ENCODE peak calls at places on chromosomes 13 and 19, in eight cellular contexts. L, U, K, R, N, Y, M and H are unnamed samples.

GRCh38 chr19:41366089-41366488 is 2.1 kb upstream of the B9D2 start:
- DNase-seq in L (no peak), U (no peak), K (no peak), R (no peak), N (no peak), Y (no peak), M (no peak), H (no peak)

GRCh38 chr19:6374711-6375410 is 872 bp downstream of the PSPN start:
- DNase-seq in L (no peak), U (no peak), K (no peak), R (no peak), N (no peak), Y (no peak), M (no peak), H (no peak)

GRCh38 chr13:54750521-54750920 is 1721.9 kb downstream of the OLFM4 start:
- DNase-seq in L (no peak), U (no peak), K (no peak), R (no peak), N (no peak), Y (no peak), M (no peak), H (no peak)

GRCh38 chr13:107119989-107120881 is 552.3 kb upstream of the ARGLU1 start:
- DNase-seq in L (no peak), U (no peak), K (no peak), R (no peak), N (no peak), Y (no peak), M (no peak), H (no peak)

GRCh38 chr19:50794778-50795664 is 4.8 kb downstream of the ACP4 start:
- DNase-seq in L (no peak), U (no peak), K (no peak), R (no peak), N (no peak), Y (no peak), M (no peak), H (no peak)

GRCh38 chr19:8489591-8490394 is 12.6 kb downstream of the PRAM1 start:
- DNase-seq in L (no peak), U (no peak), K (no peak), R (no peak), N (no peak), Y (no peak), M (no peak), H (no peak)

GRCh38 chr13:79861731-79862130 is 380.8 kb downstream of the NDFIP2 start:
- DNase-seq in L (no peak), U (no peak), K (no peak), R (no peak), N (no peak), Y (no peak), M (no peak), H (no peak)

GRCh38 chr19:31350033-31350692 is 927 bp upstream of the TSHZ3 start:
- DNase-seq in L (no peak), U (peak; percentile 51), K (no peak), R (peak; percentile 49), N (no peak), Y (peak; percentile 46), M (no peak), H (peak; percentile 73)

GRCh38 chr19:34317311-34317927 is 47.6 kb upstream of the GPI start:
- DNase-seq in L (no peak), U (no peak), K (no peak), R (no peak), N (no peak), Y (no peak), M (peak; percentile 41), H (no peak)

GRCh38 chr13:46679369-46680180 is 117.4 kb downstream of the ESD start:
- DNase-seq in L (peak; percentile 52), U (no peak), K (peak; percentile 35), R (peak; percentile 69), N (no peak), Y (peak; percentile 71), M (peak; percentile 47), H (no peak)

GRCh38 chr19:41597600-41598041 is 21.7 kb downstream of the CEACAM21 start:
- DNase-seq in L (peak; percentile 9), U (peak; percentile 59), K (peak; percentile 85), R (peak; percentile 66), N (peak; percentile 45), Y (peak; percentile 44), M (peak; percentile 64), H (peak; percentile 76)

GRCh38 chr13:29817604-29818378 is 32.6 kb downstream of the UBL3 start:
- DNase-seq in L (no peak), U (no peak), K (peak; percentile 23), R (peak; percentile 16), N (no peak), Y (no peak), M (no peak), H (no peak)

GRCh38 chr13:87123987-87124784 is 547.0 kb upstream of the SLITRK5 start:
- DNase-seq in L (no peak), U (peak; percentile 37), K (no peak), R (peak; percentile 88), N (no peak), Y (peak; percentile 98), M (no peak), H (peak; percentile 19)

GRCh38 chr13:85204668-85205344 is 594.4 kb downstream of the SLITRK6 start:
- DNase-seq in L (no peak), U (no peak), K (no peak), R (no peak), N (no peak), Y (no peak), M (no peak), H (no peak)

GRCh38 chr19:34988119-34988518 is 12.0 kb upstream of the GRAMD1A start:
- DNase-seq in L (no peak), U (no peak), K (no peak), R (no peak), N (no peak), Y (no peak), M (no peak), H (no peak)

GRCh38 chr13:64289702-64290101 is 2874.1 kb upstream of the PCDH20 start:
- DNase-seq in L (no peak), U (no peak), K (no peak), R (no peak), N (no peak), Y (no peak), M (no peak), H (no peak)

GRCh38 chr19:16654151-16654550 is 5.8 kb downstream of the SMIM7 start:
- DNase-seq in L (no peak), U (no peak), K (no peak), R (peak; percentile 29), N (no peak), Y (no peak), M (no peak), H (no peak)

GRCh38 chr13:40863723-40864122 is 74.3 kb downstream of the SLC25A15 start:
- DNase-seq in L (no peak), U (no peak), K (no peak), R (no peak), N (no peak), Y (no peak), M (no peak), H (no peak)

GRCh38 chr13:42894765-42895181 is 97.3 kb downstream of the EPSTI1 start:
- DNase-seq in L (no peak), U (no peak), K (no peak), R (peak; percentile 72), N (no peak), Y (peak; percentile 66), M (no peak), H (no peak)

GRCh38 chr13:91017669-91018053 is 329.8 kb upstream of the MIR17HG start:
- DNase-seq in L (no peak), U (no peak), K (no peak), R (peak; percentile 24), N (no peak), Y (no peak), M (no peak), H (peak; percentile 49)

GRCh38 chr19:58357798-58358145 is 4.5 kb upstream of the A1BG start:
- DNase-seq in L (no peak), U (no peak), K (no peak), R (no peak), N (no peak), Y (no peak), M (no peak), H (no peak)

GRCh38 chr19:2503521-2504109 is 27.7 kb downstream of the GADD45B start:
- DNase-seq in L (peak; percentile 52), U (no peak), K (no peak), R (peak; percentile 77), N (peak; percentile 52), Y (peak; percentile 52), M (peak; percentile 76), H (no peak)

GRCh38 chr13:25881946-25882574 is 169.8 kb downstream of the SHISA2 start:
- DNase-seq in L (no peak), U (peak; percentile 50), K (no peak), R (peak; percentile 54), N (no peak), Y (peak; percentile 89), M (no peak), H (no peak)

GRCh38 chr19:52665047-52665446 is 26.9 kb upstream of the ZNF83 start:
- DNase-seq in L (no peak), U (no peak), K (no peak), R (no peak), N (no peak), Y (no peak), M (no peak), H (no peak)

GRCh38 chr13:113129921-113130750 is 7.5 kb downstream of the F10 start:
- DNase-seq in L (no peak), U (no peak), K (no peak), R (no peak), N (no peak), Y (no peak), M (peak; percentile 21), H (no peak)

GRCh38 chr19:51688665-51689571 is 4.2 kb upstream of the SPACA6 start:
- DNase-seq in L (peak; percentile 89), U (peak; percentile 77), K (no peak), R (peak; percentile 97), N (no peak), Y (peak; percentile 99), M (no peak), H (peak; percentile 80)

GRCh38 chr19:677201-677600 is 1.0 kb downstream of the FSTL3 start:
- DNase-seq in L (peak; percentile 58), U (no peak), K (no peak), R (peak; percentile 78), N (no peak), Y (peak; percentile 83), M (no peak), H (no peak)

GRCh38 chr13:39616087-39616694 is 13.2 kb upstream of the LHFPL6 start:
- DNase-seq in L (peak; percentile 28), U (peak; percentile 50), K (peak; percentile 32), R (peak; percentile 58), N (no peak), Y (peak; percentile 52), M (peak; percentile 27), H (no peak)

GRCh38 chr19:1616875-1617274 is 11.6 kb upstream of the UQCR11 start:
- DNase-seq in L (no peak), U (no peak), K (no peak), R (no peak), N (no peak), Y (no peak), M (no peak), H (no peak)

GRCh38 chr19:28885965-28886364 is 327.0 kb downstream of the UQCRFS1 start:
- DNase-seq in L (no peak), U (no peak), K (no peak), R (no peak), N (no peak), Y (no peak), M (no peak), H (no peak)

GRCh38 chr19:30214651-30215051 is 157.5 kb upstream of the ZNF536 start:
- DNase-seq in L (no peak), U (no peak), K (no peak), R (no peak), N (no peak), Y (no peak), M (no peak), H (no peak)

GRCh38 chr13:33462109-33462508 is 176.6 kb upstream of the STARD13 start:
- DNase-seq in L (no peak), U (no peak), K (no peak), R (no peak), N (no peak), Y (no peak), M (no peak), H (no peak)

GRCh38 chr13:97573011-97573410 is 139.0 kb downstream of the RAP2A start:
- DNase-seq in L (no peak), U (no peak), K (no peak), R (no peak), N (no peak), Y (no peak), M (no peak), H (no peak)

GRCh38 chr19:38039966-38040365 is 133.0 kb downstream of the SIPA1L3 start:
- DNase-seq in L (peak; percentile 37), U (no peak), K (no peak), R (peak; percentile 92), N (no peak), Y (peak; percentile 46), M (no peak), H (no peak)